ENCODE peak calls at places on chromosomes 12 and 14, in eight cellular contexts. G is anterior cingulate cortex, E is EL, N is neural crest cell, J is breast epithelium, O is adipocyte, F is GM12891, Z is stomach. H is an unnamed sample.

GRCh38 chr14:69439516-69440270 is 41.2 kb downstream of the SLC39A9 start:
- DNase-seq in G (no peak), N (no peak), F (no peak), J (no peak), E (no peak), O (no peak), Z (no peak), H (no peak)

GRCh38 chr12:9346866-9347327 is 138.7 kb upstream of the PZP start:
- DNase-seq in F (no peak), G (no peak), J (no peak), Z (no peak), O (no peak), E (no peak), N (no peak), H (no peak)

GRCh38 chr12:98221243-98221808 is 294.1 kb upstream of the TMPO start:
- DNase-seq in O (no peak), J (no peak), F (no peak), G (no peak), Z (no peak), N (no peak), E (no peak), H (no peak)

GRCh38 chr12:53201639-53202038 is 5.4 kb downstream of the ITGB7 start:
- DNase-seq in G (no peak), Z (no peak), N (no peak), O (no peak), E (no peak), F (no peak), J (no peak), H (no peak)

GRCh38 chr12:27866382-27867101 is 86.5 kb upstream of the MANSC4 start:
- DNase-seq in F (no peak), G (no peak), Z (no peak), J (no peak), N (no peak), O (peak), E (peak), H (no peak)

GRCh38 chr12:104741072-104741471 is 217.0 kb downstream of the SLC41A2 start:
- DNase-seq in Z (no peak), O (no peak), F (no peak), N (no peak), G (no peak), J (no peak), E (no peak), H (no peak)

GRCh38 chr12:22250762-22251161 is 83.7 kb downstream of the ST8SIA1 start:
- DNase-seq in F (no peak), Z (no peak), J (no peak), G (no peak), O (no peak), N (no peak), E (no peak), H (no peak)

GRCh38 chr12:53844989-53845836 is 93.4 kb upstream of the HOXC13 start:
- DNase-seq in Z (no peak), N (no peak), G (no peak), J (peak), O (peak), F (no peak), E (peak), H (no peak)

GRCh38 chr12:107581616-107582015 is 104.0 kb upstream of the PWP1 start:
- DNase-seq in O (no peak), E (no peak), Z (no peak), G (no peak), J (no peak), F (no peak), N (no peak), H (no peak)

GRCh38 chr12:69719336-69720316 is 19.0 kb upstream of the RAB3IP start:
- DNase-seq in F (no peak), O (no peak), J (no peak), E (peak), Z (no peak), G (no peak), N (no peak), H (no peak)

GRCh38 chr12:42608196-42608825 is 18.8 kb upstream of the PRICKLE1 start:
- DNase-seq in J (no peak), O (no peak), G (no peak), F (no peak), N (no peak), E (no peak), Z (no peak), H (no peak)

GRCh38 chr14:49505026-49505766 is 81.0 kb downstream of the RPS29 start:
- DNase-seq in O (no peak), Z (no peak), N (no peak), G (no peak), F (no peak), E (peak), J (no peak), H (no peak)

GRCh38 chr12:78036889-78037288 is 206.2 kb downstream of the NAV3 start:
- DNase-seq in O (no peak), J (no peak), Z (no peak), E (no peak), N (no peak), F (no peak), G (no peak), H (no peak)

GRCh38 chr14:91837076-91837475 is 30.3 kb downstream of the TC2N start:
- DNase-seq in N (no peak), E (no peak), Z (no peak), G (no peak), F (no peak), J (no peak), O (no peak), H (no peak)

GRCh38 chr14:29930283-29930682 is 2.6 kb upstream of the PRKD1 start:
- DNase-seq in F (no peak), G (no peak), O (peak), E (peak), N (no peak), J (no peak), Z (no peak), H (no peak)

GRCh38 chr12:128940974-128941373 is 87.7 kb downstream of the GLT1D1 start:
- DNase-seq in O (no peak), G (no peak), E (no peak), J (no peak), N (no peak), Z (no peak), F (no peak), H (no peak)

GRCh38 chr12:105740970-105741725 is 397.6 kb downstream of the NUAK1 start:
- DNase-seq in N (no peak), F (no peak), G (peak), Z (no peak), O (no peak), E (peak), J (peak), H (no peak)

GRCh38 chr14:66043921-66044320 is 442.2 kb upstream of the CCDC196 start:
- DNase-seq in O (no peak), E (peak), N (no peak), Z (no peak), J (no peak), F (no peak), G (no peak), H (no peak)

H was measured in neuronal stem cell.